ENCODE peak calls at places on chromosomes 13 and 19, in six cellular contexts. W, I, J, T, F and H are unnamed samples.

GRCh38 chr19:24140099-24140498 is 53.1 kb downstream of the ZNF254 start:
- DNase-seq in W (no peak), I (no peak), J (peak), T (peak), F (peak), H (no peak)

GRCh38 chr19:36420961-36421748 is 2.7 kb upstream of the ZFP82 start:
- DNase-seq in W (peak), I (peak), J (peak), T (no peak), F (no peak), H (no peak)

GRCh38 chr13:90105881-90106496 is 1241.5 kb upstream of the MIR17HG start:
- DNase-seq in W (no peak), I (no peak), J (peak), T (no peak), F (no peak), H (no peak)

GRCh38 chr13:107348931-107349330 is 781.0 kb upstream of the ARGLU1 start:
- DNase-seq in W (no peak), I (no peak), J (peak), T (no peak), F (no peak), H (no peak)

GRCh38 chr13:44759222-44759721 is 183.1 kb upstream of the TSC22D1 start:
- DNase-seq in W (no peak), I (peak), J (no peak), T (no peak), F (no peak), H (no peak)

GRCh38 chr19:48445256-48445605 is 552 bp upstream of the GRWD1 start:
- DNase-seq in W (no peak), I (peak), J (peak), T (peak), F (peak), H (peak)

GRCh38 chr13:95926231-95926630 is 127.0 kb downstream of the UGGT2 start:
- DNase-seq in W (no peak), I (no peak), J (peak), T (no peak), F (no peak), H (no peak)

GRCh38 chr13:84455143-84455905 is 573.0 kb upstream of the SLITRK1 start:
- DNase-seq in W (no peak), I (no peak), J (no peak), T (no peak), F (no peak), H (no peak)

DNA sequence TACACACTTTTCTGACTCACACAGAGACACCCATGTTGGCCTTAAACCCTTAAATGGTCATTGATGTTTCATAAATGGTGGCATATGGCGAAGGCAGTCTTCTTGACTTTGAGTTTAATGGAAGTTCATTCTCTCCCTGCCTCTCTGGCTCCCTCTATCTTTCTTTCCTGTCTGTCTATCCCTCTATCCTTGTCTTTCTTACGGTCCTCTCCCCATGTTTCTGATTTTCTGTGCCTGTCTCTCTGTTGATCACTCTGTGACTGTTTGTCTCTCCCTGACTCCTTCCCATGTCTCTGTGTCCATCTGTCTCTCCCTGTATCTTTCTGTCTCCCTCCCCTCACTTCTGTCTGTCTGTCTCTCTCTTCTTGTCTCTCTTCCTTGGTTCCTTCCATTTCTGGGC is 43.2 kb upstream of the SHKBP1 start:
- DNase-seq in W (no peak), I (no peak), J (peak), T (no peak), F (no peak), H (no peak)
- TF ChIP-seq CTCF in W (no peak), I (peak), J (peak), T (no peak), F (peak), H (no peak)

GRCh38 chr13:62696490-62696889 is 1280.8 kb upstream of the PCDH20 start:
- DNase-seq in W (no peak), I (no peak), J (no peak), T (no peak), F (no peak), H (no peak)
- TF ChIP-seq CTCF in W (no peak), I (no peak), J (no peak), T (no peak), F (no peak), H (no peak)

GRCh38 chr13:112574476-112575294 is 13.3 kb downstream of the TUBGCP3 start:
- DNase-seq in W (no peak), I (no peak), J (peak), T (no peak), F (no peak), H (no peak)

GRCh38 chr13:112576191-112576590 is 11.8 kb downstream of the TUBGCP3 start:
- DNase-seq in W (no peak), I (no peak), J (no peak), T (no peak), F (no peak), H (no peak)

GRCh38 chr13:112576768-112577167 is 11.2 kb downstream of the TUBGCP3 start:
- DNase-seq in W (no peak), I (no peak), J (no peak), T (no peak), F (no peak), H (no peak)

GRCh38 chr13:112575295-112575622 is 12.7 kb downstream of the TUBGCP3 start:
- DNase-seq in W (no peak), I (no peak), J (peak), T (no peak), F (no peak), H (no peak)

DNA sequence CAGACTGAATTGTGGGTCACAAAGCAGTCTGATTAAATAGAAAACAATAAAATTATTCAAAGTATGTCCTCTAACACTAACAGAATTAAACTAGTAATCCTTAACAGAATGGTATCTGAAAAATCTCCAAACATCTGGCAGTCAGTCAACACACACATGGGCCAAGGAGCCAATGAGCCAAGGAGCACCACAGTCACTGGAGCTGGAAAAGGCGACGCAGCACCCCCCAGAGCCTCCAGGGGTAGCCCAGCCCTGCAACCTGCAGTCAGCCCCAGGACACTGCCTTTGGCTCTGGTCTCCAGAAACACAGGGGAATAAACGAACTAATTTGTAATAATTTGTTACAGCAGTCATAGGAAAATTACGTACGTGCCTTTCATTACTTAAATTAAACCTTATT is 12.3 kb downstream of the TUBGCP3 start:
- DNase-seq in W (no peak), I (no peak), J (peak), T (no peak), F (peak), H (no peak)
- TF ChIP-seq CTCF in W (no peak), I (peak), J (no peak), T (no peak), F (peak), H (no peak)

DNA sequence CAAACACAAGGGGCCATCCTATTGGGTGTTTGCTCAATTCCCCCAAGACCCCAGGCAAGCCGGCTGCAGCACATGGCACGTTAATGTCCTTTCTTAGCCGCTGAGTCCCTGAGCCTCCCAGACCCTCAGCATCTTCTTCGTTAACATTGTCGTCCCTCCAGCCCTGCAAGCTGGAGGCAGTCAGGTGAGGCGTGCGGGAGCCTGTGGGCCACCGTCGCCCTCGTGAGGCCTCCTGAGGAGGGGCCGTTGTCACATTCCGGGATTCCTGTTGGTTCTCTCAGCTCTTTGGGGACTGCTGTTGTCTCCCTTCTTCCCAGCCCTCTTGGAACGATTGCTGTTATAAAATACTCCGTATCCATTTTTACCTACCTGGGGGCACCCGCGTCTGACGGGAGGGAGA is 140.6 kb downstream of the KDM4B start:
- DNase-seq in W (no peak), I (peak), J (no peak), T (no peak), F (no peak), H (no peak)
- TF ChIP-seq CTCF in W (no peak), I (peak), J (no peak), T (no peak), F (no peak), H (no peak)